ENCODE peak calls at places on chromosomes 6 and 20, in four cellular contexts. One of them, this sample, is unnamed. For H3K4me1, the result is how much of the 10 kb centered on the place peaks cover.

GRCh38 chr6:140051521-140052455 is 677.3 kb upstream of the CITED2 start:
- DNase-seq in left ventricle myocardium inferior: no peak
- DNase-seq in sigmoid colon: no peak
- DNase-seq in psoas muscle: no peak
- DNase-seq in this sample: no peak

GRCh38 chr6:146315321-146316254 is 228.0 kb upstream of the RAB32 start:
- DNase-seq in sigmoid colon: no peak
- DNase-seq in psoas muscle: no peak
- DNase-seq in left ventricle myocardium inferior: no peak
- DNase-seq in this sample: no peak

GRCh38 chr6:10406556-10406955 is 8.3 kb downstream of the TFAP2A start:
- DNase-seq in sigmoid colon: no peak
- DNase-seq in psoas muscle: no peak
- DNase-seq in left ventricle myocardium inferior: no peak
- DNase-seq in this sample: no peak

GRCh38 chr6:34281702-34282334 is 33.0 kb upstream of the SMIM29 start:
- DNase-seq in left ventricle myocardium inferior: no peak
- DNase-seq in sigmoid colon: no peak
- DNase-seq in psoas muscle: no peak
- DNase-seq in this sample: no peak

GRCh38 chr20:53901064-53901463 is 169.3 kb downstream of the BCAS1 start:
- DNase-seq in left ventricle myocardium inferior: no peak
- DNase-seq in psoas muscle: no peak
- DNase-seq in sigmoid colon: no peak
- DNase-seq in this sample: no peak

GRCh38 chr6:20092071-20092566 is 120.2 kb downstream of the MBOAT1 start:
- DNase-seq in psoas muscle: no peak
- DNase-seq in left ventricle myocardium inferior: no peak
- DNase-seq in sigmoid colon: no peak
- DNase-seq in this sample: no peak

GRCh38 chr6:2875840-2876207 is 27.3 kb downstream of the SERPINB9 start:
- DNase-seq in sigmoid colon: no peak
- DNase-seq in psoas muscle: peak
- DNase-seq in left ventricle myocardium inferior: peak
- DNase-seq in this sample: peak

GRCh38 chr6:85945454-85946185 is 302.9 kb upstream of the SYNCRIP start:
- DNase-seq in sigmoid colon: no peak
- DNase-seq in psoas muscle: no peak
- DNase-seq in left ventricle myocardium inferior: no peak
- DNase-seq in this sample: no peak

GRCh38 chr6:132133734-132134490 is 182.7 kb upstream of the CCN2 start:
- DNase-seq in left ventricle myocardium inferior: no peak
- DNase-seq in sigmoid colon: peak
- DNase-seq in psoas muscle: no peak
- DNase-seq in this sample: no peak

GRCh38 chr6:33014841-33015634 is 5.6 kb upstream of the HLA-DOA start:
- DNase-seq in sigmoid colon: no peak
- DNase-seq in left ventricle myocardium inferior: no peak
- DNase-seq in psoas muscle: no peak
- DNase-seq in this sample: peak

GRCh38 chr6:149453597-149454340 is 31.0 kb downstream of the ZC3H12D start:
- DNase-seq in sigmoid colon: no peak
- DNase-seq in left ventricle myocardium inferior: no peak
- DNase-seq in psoas muscle: no peak
- DNase-seq in this sample: no peak

GRCh38 chr20:48921883-48922867 is 664 bp downstream of the ARFGEF2 start:
- DNase-seq in psoas muscle: no peak
- DNase-seq in sigmoid colon: no peak
- DNase-seq in left ventricle myocardium inferior: peak
- DNase-seq in this sample: no peak

GRCh38 chr20:41956316-41957050 is 338.3 kb upstream of the CHD6 start:
- DNase-seq in left ventricle myocardium inferior: no peak
- DNase-seq in psoas muscle: no peak
- DNase-seq in sigmoid colon: no peak
- DNase-seq in this sample: peak

GRCh38 chr6:35602133-35602946 is 86.4 kb downstream of the FKBP5 start:
- DNase-seq in left ventricle myocardium inferior: no peak
- DNase-seq in sigmoid colon: peak
- DNase-seq in psoas muscle: no peak
- DNase-seq in this sample: no peak

GRCh38 chr20:36062799-36063198 is 91.7 kb upstream of the EPB41L1 start:
- DNase-seq in left ventricle myocardium inferior: no peak
- DNase-seq in sigmoid colon: no peak
- DNase-seq in psoas muscle: no peak
- DNase-seq in this sample: no peak

GRCh38 chr6:20564777-20565176 is 30.5 kb downstream of the CDKAL1 start:
- DNase-seq in left ventricle myocardium inferior: no peak
- DNase-seq in psoas muscle: no peak
- DNase-seq in sigmoid colon: no peak
- DNase-seq in this sample: no peak

GRCh38 chr6:132100388-132100990 is 149.3 kb upstream of the CCN2 start:
- DNase-seq in sigmoid colon: no peak
- DNase-seq in psoas muscle: no peak
- DNase-seq in left ventricle myocardium inferior: no peak
- DNase-seq in this sample: no peak

GRCh38 chr6:18327621-18328548 is 59.3 kb upstream of the RNF144B start:
- DNase-seq in sigmoid colon: peak
- DNase-seq in psoas muscle: peak
- DNase-seq in left ventricle myocardium inferior: no peak
- DNase-seq in this sample: peak

GRCh38 chr6:169174516-169175359 is 78.9 kb downstream of the THBS2 start:
- DNase-seq in left ventricle myocardium inferior: no peak
- DNase-seq in sigmoid colon: no peak
- DNase-seq in psoas muscle: no peak
- DNase-seq in this sample: no peak

GRCh38 chr6:43147289-43147688 is 23.8 kb upstream of the SRF start:
- DNase-seq in psoas muscle: no peak
- DNase-seq in left ventricle myocardium inferior: no peak
- DNase-seq in sigmoid colon: no peak
- DNase-seq in this sample: no peak

GRCh38 chr6:53833147-53833546 is 38.3 kb downstream of the LRRC1 start:
- DNase-seq in sigmoid colon: no peak
- DNase-seq in left ventricle myocardium inferior: no peak
- DNase-seq in psoas muscle: no peak
- DNase-seq in this sample: no peak

GRCh38 chr20:57808266-57808866 is 98.6 kb upstream of the PMEPA1 start:
- DNase-seq in sigmoid colon: no peak
- DNase-seq in left ventricle myocardium inferior: no peak
- DNase-seq in psoas muscle: no peak
- DNase-seq in this sample: no peak

GRCh38 chr20:58127731-58128130 is 100.7 kb downstream of the ANKRD60 start:
- DNase-seq in psoas muscle: no peak
- DNase-seq in left ventricle myocardium inferior: no peak
- DNase-seq in sigmoid colon: no peak
- DNase-seq in this sample: no peak

GRCh38 chr20:32513031-32513866 is 71.9 kb downstream of the NOL4L start:
- DNase-seq in sigmoid colon: no peak
- DNase-seq in psoas muscle: no peak
- DNase-seq in left ventricle myocardium inferior: no peak
- DNase-seq in this sample: peak

GRCh38 chr20:31719644-31720485 is 2.8 kb downstream of the BCL2L1 start:
- DNase-seq in left ventricle myocardium inferior: no peak
- DNase-seq in sigmoid colon: no peak
- DNase-seq in psoas muscle: no peak
- DNase-seq in this sample: peak

GRCh38 chr20:33862709-33863403 is 51.7 kb downstream of the CHMP4B start:
- DNase-seq in left ventricle myocardium inferior: peak
- DNase-seq in sigmoid colon: peak
- DNase-seq in psoas muscle: peak
- DNase-seq in this sample: peak

GRCh38 chr6:108633436-108633835 is 72.7 kb downstream of the FOXO3 start:
- DNase-seq in psoas muscle: no peak
- DNase-seq in sigmoid colon: no peak
- DNase-seq in left ventricle myocardium inferior: no peak
- DNase-seq in this sample: no peak
- H3K4me1 ChIP-seq in psoas muscle: half or more
- H3K4me1 ChIP-seq in sigmoid colon: under half
- H3K4me1 ChIP-seq in left ventricle myocardium inferior: half or more
- H3K4me1 ChIP-seq in this sample: under half

GRCh38 chr6:111683126-111683525 is 77.4 kb upstream of the TRAF3IP2 start:
- DNase-seq in left ventricle myocardium inferior: no peak
- DNase-seq in sigmoid colon: no peak
- DNase-seq in psoas muscle: no peak
- DNase-seq in this sample: no peak
- H3K4me1 ChIP-seq in left ventricle myocardium inferior: half or more
- H3K4me1 ChIP-seq in sigmoid colon: under half
- H3K4me1 ChIP-seq in psoas muscle: under half
- H3K4me1 ChIP-seq in this sample: under half

GRCh38 chr20:62368629-62369507 is 1.8 kb upstream of the LAMA5 start:
- DNase-seq in sigmoid colon: peak
- DNase-seq in left ventricle myocardium inferior: no peak
- DNase-seq in psoas muscle: peak
- DNase-seq in this sample: peak

GRCh38 chr20:62371588-62372041 is 4.5 kb upstream of the LAMA5 start:
- DNase-seq in left ventricle myocardium inferior: no peak
- DNase-seq in sigmoid colon: no peak
- DNase-seq in psoas muscle: no peak
- DNase-seq in this sample: no peak

GRCh38 chr20:62370807-62371587 is 3.9 kb upstream of the LAMA5 start:
- DNase-seq in sigmoid colon: no peak
- DNase-seq in left ventricle myocardium inferior: no peak
- DNase-seq in psoas muscle: no peak
- DNase-seq in this sample: no peak

GRCh38 chr20:62369508-62370114 is 2.5 kb upstream of the LAMA5 start:
- DNase-seq in psoas muscle: no peak
- DNase-seq in sigmoid colon: no peak
- DNase-seq in left ventricle myocardium inferior: no peak
- DNase-seq in this sample: no peak

GRCh38 chr20:62370115-62370806 is 3.1 kb upstream of the LAMA5 start:
- DNase-seq in psoas muscle: no peak
- DNase-seq in sigmoid colon: no peak
- DNase-seq in left ventricle myocardium inferior: no peak
- DNase-seq in this sample: no peak
- H3K4me1 ChIP-seq in psoas muscle: under half
- H3K4me1 ChIP-seq in sigmoid colon: under half
- H3K4me1 ChIP-seq in left ventricle myocardium inferior: half or more
- H3K4me1 ChIP-seq in this sample: under half

GRCh38 chr20:25079171-25079570 is 2.8 kb downstream of the VSX1 start:
- DNase-seq in left ventricle myocardium inferior: no peak
- DNase-seq in psoas muscle: peak
- DNase-seq in sigmoid colon: no peak
- DNase-seq in this sample: no peak

GRCh38 chr20:25078662-25079061 is 3.3 kb downstream of the VSX1 start:
- DNase-seq in sigmoid colon: no peak
- DNase-seq in left ventricle myocardium inferior: no peak
- DNase-seq in psoas muscle: no peak
- DNase-seq in this sample: no peak

GRCh38 chr20:25076201-25076600 is 5.7 kb downstream of the VSX1 start:
- DNase-seq in left ventricle myocardium inferior: no peak
- DNase-seq in psoas muscle: peak
- DNase-seq in sigmoid colon: no peak
- DNase-seq in this sample: no peak

GRCh38 chr20:25077610-25078169 is 4.3 kb downstream of the VSX1 start:
- DNase-seq in psoas muscle: peak
- DNase-seq in left ventricle myocardium inferior: no peak
- DNase-seq in sigmoid colon: peak
- DNase-seq in this sample: peak

DNA sequence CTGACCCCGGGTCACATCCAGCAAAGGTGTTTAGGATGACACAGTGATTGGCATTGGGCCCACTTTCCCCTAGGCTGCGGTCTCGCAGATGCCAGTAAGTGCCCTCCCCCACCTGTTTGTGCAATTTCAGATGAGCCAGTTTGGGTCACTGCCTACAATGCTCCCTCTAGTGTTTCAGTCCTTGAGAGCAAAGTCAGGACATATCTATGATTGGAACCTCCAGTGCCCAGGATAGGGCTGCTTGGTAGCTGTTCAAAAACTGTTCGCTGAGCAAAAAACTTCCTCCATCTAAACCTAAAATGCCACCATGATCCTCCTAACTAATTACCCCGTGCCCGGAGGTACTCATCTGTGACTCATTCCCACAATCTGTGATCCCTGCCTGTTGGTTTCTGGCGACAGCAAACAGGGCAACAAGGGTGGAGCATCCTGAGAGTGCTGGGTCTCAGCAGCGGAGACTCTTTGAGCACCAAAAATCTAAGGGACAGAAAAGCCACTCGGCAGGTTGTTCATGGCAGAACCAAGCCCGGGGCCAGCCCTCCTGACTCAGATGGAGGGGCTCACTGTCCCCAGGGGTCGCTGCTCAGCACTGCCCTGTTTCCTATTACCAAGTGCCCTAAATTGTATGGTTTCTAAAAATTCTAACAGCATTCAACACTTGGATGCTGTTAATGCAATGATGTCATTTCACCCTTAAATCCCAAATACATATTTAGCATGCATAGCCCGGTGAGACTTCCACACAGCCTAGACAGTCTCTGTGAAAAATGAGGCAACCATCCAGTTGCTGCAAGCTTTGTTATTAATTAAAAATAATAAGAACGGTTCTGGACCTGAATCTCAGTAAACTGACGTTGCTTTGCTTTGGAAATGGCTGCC is 5.0 kb downstream of the VSX1 start:
- DNase-seq in psoas muscle: peak
- DNase-seq in sigmoid colon: no peak
- DNase-seq in left ventricle myocardium inferior: no peak
- DNase-seq in this sample: peak
- H3K4me1 ChIP-seq in psoas muscle: under half
- H3K4me1 ChIP-seq in sigmoid colon: under half
- H3K4me1 ChIP-seq in left ventricle myocardium inferior: under half
- H3K4me1 ChIP-seq in this sample: under half